ENCODE peak calls at places on chromosomes 2 and 18, in eight cellular contexts. One of them, this sample, is unnamed. For H3K36me3 and H3K9me3, the result is how much of the 10 kb centered on the place peaks cover.

GRCh38 chr2:232142049-232142448 is 180.5 kb downstream of the DIS3L2 start:
- DNase-seq in heart right ventricle: peak
- DNase-seq in lower lobe of right lung: no peak
- DNase-seq in adipocyte: peak
- DNase-seq in right atrium auricular region: no peak
- DNase-seq in left ventricle myocardium inferior: no peak
- DNase-seq in neural progenitor cell: peak
- DNase-seq in SK-N-SH: peak
- DNase-seq in this sample: peak

GRCh38 chr2:173874899-173875247 is 90.3 kb downstream of the SP3 start:
- DNase-seq in lower lobe of right lung: no peak
- DNase-seq in right atrium auricular region: no peak
- DNase-seq in adipocyte: no peak
- DNase-seq in SK-N-SH: no peak
- DNase-seq in neural progenitor cell: no peak
- DNase-seq in left ventricle myocardium inferior: no peak
- DNase-seq in heart right ventricle: no peak
- DNase-seq in this sample: no peak

GRCh38 chr2:54872783-54873182 is 149.3 kb downstream of the EML6 start:
- DNase-seq in neural progenitor cell: no peak
- DNase-seq in right atrium auricular region: no peak
- DNase-seq in left ventricle myocardium inferior: no peak
- DNase-seq in SK-N-SH: no peak
- DNase-seq in adipocyte: no peak
- DNase-seq in lower lobe of right lung: no peak
- DNase-seq in heart right ventricle: no peak
- DNase-seq in this sample: no peak

GRCh38 chr2:33062665-33063249 is 116.0 kb downstream of the LTBP1 start:
- DNase-seq in right atrium auricular region: no peak
- DNase-seq in neural progenitor cell: no peak
- DNase-seq in lower lobe of right lung: no peak
- DNase-seq in left ventricle myocardium inferior: no peak
- DNase-seq in heart right ventricle: no peak
- DNase-seq in SK-N-SH: no peak
- DNase-seq in adipocyte: no peak
- DNase-seq in this sample: no peak

GRCh38 chr2:187319441-187320108 is 128.5 kb downstream of the CALCRL start:
- DNase-seq in lower lobe of right lung: no peak
- DNase-seq in neural progenitor cell: no peak
- DNase-seq in SK-N-SH: no peak
- DNase-seq in adipocyte: no peak
- DNase-seq in right atrium auricular region: no peak
- DNase-seq in left ventricle myocardium inferior: no peak
- DNase-seq in heart right ventricle: no peak
- DNase-seq in this sample: no peak

GRCh38 chr2:236637691-236638569 is 68.3 kb downstream of the ACKR3 start:
- DNase-seq in neural progenitor cell: no peak
- DNase-seq in adipocyte: peak
- DNase-seq in right atrium auricular region: peak
- DNase-seq in left ventricle myocardium inferior: no peak
- DNase-seq in SK-N-SH: no peak
- DNase-seq in heart right ventricle: no peak
- DNase-seq in lower lobe of right lung: no peak
- DNase-seq in this sample: no peak

GRCh38 chr2:217966399-217967068 is 36.3 kb downstream of the TNS1 start:
- DNase-seq in neural progenitor cell: no peak
- DNase-seq in adipocyte: no peak
- DNase-seq in heart right ventricle: no peak
- DNase-seq in right atrium auricular region: no peak
- DNase-seq in SK-N-SH: no peak
- DNase-seq in lower lobe of right lung: peak
- DNase-seq in left ventricle myocardium inferior: no peak
- DNase-seq in this sample: no peak

GRCh38 chr2:105262662-105263091 is 21.1 kb downstream of the GPR45 start:
- DNase-seq in SK-N-SH: no peak
- DNase-seq in lower lobe of right lung: no peak
- DNase-seq in neural progenitor cell: no peak
- DNase-seq in adipocyte: no peak
- DNase-seq in left ventricle myocardium inferior: no peak
- DNase-seq in right atrium auricular region: no peak
- DNase-seq in heart right ventricle: no peak
- DNase-seq in this sample: no peak

GRCh38 chr18:45567123-45567522 is 48.2 kb upstream of the SLC14A2 start:
- DNase-seq in right atrium auricular region: peak
- DNase-seq in adipocyte: peak
- DNase-seq in lower lobe of right lung: no peak
- DNase-seq in heart right ventricle: no peak
- DNase-seq in SK-N-SH: no peak
- DNase-seq in neural progenitor cell: no peak
- DNase-seq in left ventricle myocardium inferior: peak
- DNase-seq in this sample: no peak

GRCh38 chr2:5482929-5483331 is 209.3 kb upstream of the SOX11 start:
- DNase-seq in heart right ventricle: peak
- DNase-seq in right atrium auricular region: no peak
- DNase-seq in left ventricle myocardium inferior: no peak
- DNase-seq in neural progenitor cell: peak
- DNase-seq in lower lobe of right lung: no peak
- DNase-seq in SK-N-SH: no peak
- DNase-seq in adipocyte: peak
- DNase-seq in this sample: no peak

GRCh38 chr2:229205704-229206103 is 65.4 kb downstream of the PID1 start:
- DNase-seq in right atrium auricular region: no peak
- DNase-seq in adipocyte: no peak
- DNase-seq in heart right ventricle: no peak
- DNase-seq in lower lobe of right lung: no peak
- DNase-seq in left ventricle myocardium inferior: no peak
- DNase-seq in SK-N-SH: no peak
- DNase-seq in neural progenitor cell: no peak
- DNase-seq in this sample: no peak

DNA sequence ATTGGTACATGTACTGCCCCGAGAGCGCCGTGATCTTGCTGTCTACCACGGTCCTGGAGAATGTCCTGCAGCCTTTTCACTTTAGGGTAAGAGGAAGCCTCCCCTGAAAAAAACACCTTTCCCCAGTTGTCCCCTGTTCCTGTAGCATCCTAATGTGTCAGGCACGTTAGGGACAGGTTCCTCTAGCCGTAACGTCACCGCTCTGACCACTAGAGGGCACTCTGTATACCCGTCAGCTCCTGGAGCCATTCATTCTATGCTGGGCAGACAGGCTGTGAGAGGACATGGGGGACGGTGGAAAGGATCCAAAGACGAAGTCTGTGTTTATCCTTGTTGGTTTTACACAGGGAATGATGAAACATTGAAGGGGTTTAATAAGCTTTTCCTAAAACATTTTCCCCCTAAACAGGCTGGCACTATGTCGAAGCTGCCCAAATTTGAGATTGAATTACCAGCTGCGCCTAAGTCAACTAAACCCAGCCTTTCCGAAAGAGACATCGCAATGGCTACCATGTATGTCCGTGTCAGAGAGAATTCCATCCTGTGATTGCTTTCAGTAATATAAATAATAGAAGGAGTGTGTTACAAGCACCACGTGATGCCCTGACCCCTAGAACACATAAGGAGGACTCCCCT is 12.7 kb downstream of the RMC1 start:
- DNase-seq in neural progenitor cell: peak
- DNase-seq in adipocyte: peak
- DNase-seq in right atrium auricular region: peak
- DNase-seq in left ventricle myocardium inferior: peak
- DNase-seq in heart right ventricle: peak
- DNase-seq in SK-N-SH: peak
- DNase-seq in lower lobe of right lung: peak
- DNase-seq in this sample: peak
- H3K36me3 ChIP-seq in neural progenitor cell: under half
- H3K36me3 ChIP-seq in adipocyte: half or more
- H3K36me3 ChIP-seq in right atrium auricular region: half or more
- H3K36me3 ChIP-seq in left ventricle myocardium inferior: half or more
- H3K36me3 ChIP-seq in heart right ventricle: under half
- H3K36me3 ChIP-seq in SK-N-SH: under half
- H3K36me3 ChIP-seq in lower lobe of right lung: half or more
- H3K36me3 ChIP-seq in this sample: half or more

DNA sequence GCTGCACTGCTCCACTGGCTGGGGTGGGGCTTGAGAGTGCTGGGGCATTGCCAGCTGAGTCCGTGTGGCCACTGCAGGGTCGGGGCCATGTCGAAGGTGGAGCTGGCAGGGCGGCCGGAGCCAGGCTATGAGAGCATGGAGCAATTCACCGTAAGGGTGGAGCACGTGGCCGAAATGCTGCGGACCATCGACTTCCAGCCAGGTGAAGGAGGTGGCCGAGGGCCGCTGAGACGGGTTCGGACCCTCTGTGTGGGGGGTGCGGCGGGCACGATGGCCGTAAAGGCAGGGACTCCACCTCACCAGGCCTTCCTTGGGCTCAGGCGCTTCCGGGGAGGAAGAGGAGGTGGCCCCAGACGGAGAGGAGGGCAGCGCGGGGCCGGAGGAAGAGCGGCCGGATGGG is 2.1 kb downstream of the UCN start:
- DNase-seq in neural progenitor cell: no peak
- DNase-seq in SK-N-SH: no peak
- DNase-seq in right atrium auricular region: no peak
- DNase-seq in heart right ventricle: no peak
- DNase-seq in adipocyte: no peak
- DNase-seq in left ventricle myocardium inferior: no peak
- DNase-seq in lower lobe of right lung: no peak
- DNase-seq in this sample: no peak
- H3K4me3 ChIP-seq in neural progenitor cell: no peak
- H3K4me3 ChIP-seq in SK-N-SH: no peak
- H3K4me3 ChIP-seq in right atrium auricular region: no peak
- H3K4me3 ChIP-seq in heart right ventricle: no peak
- H3K4me3 ChIP-seq in adipocyte: no peak
- H3K4me3 ChIP-seq in left ventricle myocardium inferior: peak
- H3K4me3 ChIP-seq in lower lobe of right lung: peak
- H3K4me3 ChIP-seq in this sample: no peak

GRCh38 chr2:2804528-2804927 is 473.5 kb upstream of the MYT1L start:
- DNase-seq in SK-N-SH: peak
- DNase-seq in right atrium auricular region: no peak
- DNase-seq in left ventricle myocardium inferior: no peak
- DNase-seq in lower lobe of right lung: no peak
- DNase-seq in heart right ventricle: no peak
- DNase-seq in adipocyte: no peak
- DNase-seq in neural progenitor cell: no peak
- DNase-seq in this sample: no peak

GRCh38 chr2:2806711-2807110 is 475.6 kb upstream of the MYT1L start:
- DNase-seq in adipocyte: no peak
- DNase-seq in neural progenitor cell: no peak
- DNase-seq in lower lobe of right lung: no peak
- DNase-seq in SK-N-SH: no peak
- DNase-seq in left ventricle myocardium inferior: no peak
- DNase-seq in heart right ventricle: no peak
- DNase-seq in right atrium auricular region: peak
- DNase-seq in this sample: no peak

GRCh38 chr2:2808551-2809058 is 477.5 kb upstream of the MYT1L start:
- DNase-seq in right atrium auricular region: peak
- DNase-seq in adipocyte: no peak
- DNase-seq in lower lobe of right lung: no peak
- DNase-seq in heart right ventricle: no peak
- DNase-seq in left ventricle myocardium inferior: no peak
- DNase-seq in neural progenitor cell: no peak
- DNase-seq in SK-N-SH: no peak
- DNase-seq in this sample: no peak

GRCh38 chr2:2801458-2801857 is 470.4 kb upstream of the MYT1L start:
- DNase-seq in heart right ventricle: peak
- DNase-seq in left ventricle myocardium inferior: no peak
- DNase-seq in lower lobe of right lung: no peak
- DNase-seq in SK-N-SH: peak
- DNase-seq in right atrium auricular region: no peak
- DNase-seq in neural progenitor cell: no peak
- DNase-seq in adipocyte: no peak
- DNase-seq in this sample: no peak

DNA sequence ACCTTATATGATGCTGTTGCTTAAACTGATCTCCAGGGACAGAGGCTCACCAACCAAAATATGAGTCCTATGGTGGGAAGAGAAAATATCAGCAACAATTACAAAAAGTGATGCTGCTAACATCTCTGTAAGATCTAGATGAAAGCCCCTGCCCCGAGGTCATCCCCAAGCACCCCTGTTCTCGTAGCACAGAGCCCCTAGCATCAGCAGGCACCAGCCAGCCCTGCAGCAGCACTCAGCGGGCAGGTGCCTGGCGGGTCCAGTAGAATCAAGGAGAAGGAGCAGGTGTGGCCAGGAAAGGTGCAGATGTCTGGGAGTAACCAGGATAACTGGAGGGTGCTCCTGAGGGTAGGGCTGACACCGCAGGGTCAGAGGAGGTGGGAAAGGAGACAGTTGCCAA is 474.2 kb upstream of the MYT1L start:
- DNase-seq in neural progenitor cell: no peak
- DNase-seq in left ventricle myocardium inferior: no peak
- DNase-seq in heart right ventricle: no peak
- DNase-seq in SK-N-SH: no peak
- DNase-seq in right atrium auricular region: no peak
- DNase-seq in adipocyte: no peak
- DNase-seq in lower lobe of right lung: no peak
- DNase-seq in this sample: no peak
- H3K9me3 ChIP-seq in neural progenitor cell: under half
- H3K9me3 ChIP-seq in left ventricle myocardium inferior: under half
- H3K9me3 ChIP-seq in heart right ventricle: under half
- H3K9me3 ChIP-seq in SK-N-SH: under half
- H3K9me3 ChIP-seq in right atrium auricular region: under half
- H3K9me3 ChIP-seq in adipocyte: under half
- H3K9me3 ChIP-seq in lower lobe of right lung: under half
- H3K9me3 ChIP-seq in this sample: under half

GRCh38 chr2:73995810-73996209 is 11.1 kb downstream of the TET3 start:
- DNase-seq in SK-N-SH: no peak
- DNase-seq in right atrium auricular region: no peak
- DNase-seq in neural progenitor cell: no peak
- DNase-seq in heart right ventricle: no peak
- DNase-seq in lower lobe of right lung: no peak
- DNase-seq in adipocyte: no peak
- DNase-seq in left ventricle myocardium inferior: no peak
- DNase-seq in this sample: no peak
- H3K36me3 ChIP-seq in SK-N-SH: under half
- H3K36me3 ChIP-seq in right atrium auricular region: under half
- H3K36me3 ChIP-seq in neural progenitor cell: under half
- H3K36me3 ChIP-seq in heart right ventricle: under half
- H3K36me3 ChIP-seq in lower lobe of right lung: under half
- H3K36me3 ChIP-seq in adipocyte: under half
- H3K36me3 ChIP-seq in left ventricle myocardium inferior: under half
- H3K36me3 ChIP-seq in this sample: under half